ENCODE peak calls at places on chromosomes 6 and 20, in four cellular contexts. E is GM12865, P is left ventricle myocardium inferior, S is nephron progenitor cell. J is an unnamed sample.

GRCh38 chr20:64162239-64162621 is 2.0 kb upstream of the MYT1 start:
- DNase-seq in E (no peak), P (no peak), S (no peak), J (no peak)

GRCh38 chr20:11394145-11394833 is 523.4 kb upstream of the BTBD3 start:
- DNase-seq in E (peak), P (no peak), S (no peak), J (no peak)

GRCh38 chr20:58900292-58900931 is 47.9 kb downstream of the GNAS start:
- DNase-seq in E (no peak), P (no peak), S (no peak), J (no peak)

GRCh38 chr6:108561742-108562502 is 1.2 kb downstream of the FOXO3 start:
- DNase-seq in E (no peak), P (peak), S (peak), J (peak)

GRCh38 chr20:62852196-62852595 is 9.4 kb downstream of the TCFL5 start:
- DNase-seq in E (no peak), P (no peak), S (no peak), J (no peak)

GRCh38 chr6:81756690-81757089 is 4.2 kb upstream of the TENT5A start:
- DNase-seq in E (peak), P (no peak), S (no peak), J (no peak)

GRCh38 chr6:169881398-169881797 is 130.0 kb downstream of the ERMARD start:
- DNase-seq in E (no peak), P (no peak), S (no peak), J (no peak)

GRCh38 chr6:37538107-37538506 is 38.4 kb upstream of the CCDC167 start:
- DNase-seq in E (peak), P (no peak), S (no peak), J (no peak)

GRCh38 chr6:75524322-75524972 is 30.8 kb upstream of the FILIP1 start:
- DNase-seq in E (no peak), P (no peak), S (no peak), J (peak)